ENCODE peak calls at places on chromosomes 7 and 10, in five cellular contexts. M, T, R, I and U are unnamed samples.

GRCh38 chr10:30559118-30559684 is 70.4 kb downstream of the LYZL2 start:
- DNase-seq in I (no peak), R (no peak), T (no peak), M (no peak), U (no peak)

GRCh38 chr7:27842851-27843250 is 102.9 kb downstream of the TAX1BP1 start:
- DNase-seq in T (no peak), R (no peak), I (no peak), M (no peak), U (no peak)

GRCh38 chr7:133645870-133646492 is 393.1 kb downstream of the EXOC4 start:
- DNase-seq in I (peak; percentile 53), R (peak; percentile 55), M (no peak), T (peak; percentile 55), U (no peak)

GRCh38 chr7:148419856-148420508 is 170.6 kb upstream of the C7orf33 start:
- DNase-seq in R (no peak), T (no peak), I (no peak), M (no peak), U (no peak)

GRCh38 chr10:32338262-32338661 is 8.7 kb downstream of the EPC1 start:
- DNase-seq in T (no peak), R (peak; percentile 18), M (no peak), I (no peak), U (no peak)

GRCh38 chr7:102117743-102118142 is 168.9 kb upstream of the SH2B2 start:
- DNase-seq in M (no peak), T (peak; percentile 73), I (peak; percentile 90), R (peak; percentile 87), U (no peak)

GRCh38 chr7:8481752-8482446 is 48.5 kb downstream of the NXPH1 start:
- DNase-seq in M (no peak), T (no peak), R (no peak), I (no peak), U (no peak)

GRCh38 chr7:102306916-102307677 is 20.4 kb downstream of the SH2B2 start:
- DNase-seq in T (no peak), M (no peak), R (peak; percentile 13), I (peak; percentile 63), U (no peak)

GRCh38 chr10:88890681-88891371 is 10.8 kb downstream of the STAMBPL1 start:
- DNase-seq in R (no peak), I (peak; percentile 46), M (no peak), T (no peak), U (no peak)

GRCh38 chr10:95864906-95865813 is 42.6 kb upstream of the CC2D2B start:
- DNase-seq in R (peak; percentile 86), M (peak; percentile 50), I (peak; percentile 90), T (peak; percentile 86), U (peak; percentile 49)

GRCh38 chr10:77817541-77817940 is 109.0 kb downstream of the DLG5 start:
- DNase-seq in I (no peak), T (no peak), R (no peak), M (no peak), U (no peak)

GRCh38 chr10:110609592-110609991 is 34.5 kb upstream of the RBM20 start:
- DNase-seq in M (no peak), T (no peak), R (no peak), I (no peak), U (no peak)

GRCh38 chr7:801940-802364 is 30.3 kb upstream of the SUN1 start:
- DNase-seq in M (no peak), T (no peak), I (no peak), R (no peak), U (no peak)

GRCh38 chr7:918441-919113 is 35.9 kb downstream of the ADAP1 start:
- DNase-seq in T (no peak), M (no peak), R (no peak), I (no peak), U (no peak)

GRCh38 chr7:101987494-101987893 is 170.1 kb downstream of the CUX1 start:
- DNase-seq in T (no peak), I (no peak), R (no peak), M (no peak), U (no peak)

DNA sequence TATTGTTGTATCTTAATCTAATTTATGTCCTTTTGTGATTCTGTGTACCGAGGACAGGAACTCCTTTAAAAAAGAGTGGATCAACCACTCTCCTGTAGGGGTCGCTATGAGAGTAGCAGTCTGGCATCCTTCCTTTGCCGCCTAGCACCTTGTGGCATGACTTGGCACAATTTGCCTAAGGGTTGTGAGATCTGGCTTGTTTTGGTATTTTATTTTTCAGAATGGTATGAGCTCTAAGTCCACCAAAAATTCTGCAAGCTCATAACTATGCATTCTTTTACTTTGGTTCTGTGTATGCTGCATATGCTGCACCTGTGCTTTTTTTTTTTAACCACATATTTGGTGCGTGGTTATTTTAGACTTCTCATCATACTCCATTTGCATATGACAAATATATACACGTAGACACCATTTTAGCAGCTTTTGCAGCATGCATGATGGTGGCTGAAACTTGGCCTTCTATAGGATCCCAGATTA is 112.8 kb downstream of the CDK14 start:
- DNase-seq in M (peak; percentile 32), I (peak; percentile 42), R (peak; percentile 48), T (peak; percentile 16), U (peak; percentile 59)
- TF ChIP-seq CTCF in M (no peak), I (peak; percentile 68), R (peak; percentile 53), T (peak; percentile 25), U (peak; percentile 77)

GRCh38 chr10:955820-956217 is 24.3 kb upstream of the LARP4B start:
- DNase-seq in R (no peak), I (no peak), M (no peak), T (no peak), U (no peak)
- TF ChIP-seq CTCF in R (no peak), I (no peak), M (no peak), T (no peak), U (no peak)

GRCh38 chr7:109206196-109206595 is 636.5 kb downstream of the DNAJB9 start:
- DNase-seq in I (no peak), T (no peak), R (no peak), M (no peak), U (no peak)
- TF ChIP-seq CTCF in I (no peak), T (no peak), R (no peak), M (no peak), U (no peak)

DNA sequence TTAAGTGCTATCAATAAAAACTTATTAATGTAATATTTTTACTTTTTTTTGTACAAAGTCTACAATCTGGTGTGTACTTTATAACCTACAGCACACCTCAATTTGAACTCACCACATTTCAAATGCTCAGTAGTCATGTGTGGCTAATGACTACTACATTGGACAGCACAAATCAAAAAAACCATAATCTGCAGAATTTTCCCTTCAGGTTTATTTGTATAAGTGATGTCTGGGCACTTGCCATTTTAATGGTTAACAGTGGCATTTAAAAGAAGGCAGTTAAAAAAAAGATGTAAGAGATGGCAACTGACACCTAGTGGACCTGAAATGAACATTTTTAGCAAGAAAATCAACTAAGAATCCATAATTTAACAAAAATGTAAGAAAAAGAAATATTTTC is 124.6 kb upstream of the NRBF2 start:
- DNase-seq in M (no peak), R (no peak), I (no peak), T (peak; percentile 15), U (no peak)
- TF ChIP-seq CTCF in M (no peak), R (no peak), I (no peak), T (no peak), U (no peak)

GRCh38 chr10:69004821-69005220 is 16.2 kb downstream of the KIFBP start:
- DNase-seq in I (peak; percentile 81), M (no peak), T (peak; percentile 84), R (peak; percentile 72), U (no peak)
- TF ChIP-seq CTCF in I (peak; percentile 48), M (peak; percentile 41), T (peak; percentile 62), R (peak; percentile 72), U (peak; percentile 46)

GRCh38 chr10:69871074-69871473 is 69.4 kb downstream of the COL13A1 start:
- DNase-seq in T (no peak), M (no peak), I (no peak), R (no peak), U (no peak)
- TF ChIP-seq CTCF in T (no peak), M (no peak), I (no peak), R (no peak), U (no peak)

DNA sequence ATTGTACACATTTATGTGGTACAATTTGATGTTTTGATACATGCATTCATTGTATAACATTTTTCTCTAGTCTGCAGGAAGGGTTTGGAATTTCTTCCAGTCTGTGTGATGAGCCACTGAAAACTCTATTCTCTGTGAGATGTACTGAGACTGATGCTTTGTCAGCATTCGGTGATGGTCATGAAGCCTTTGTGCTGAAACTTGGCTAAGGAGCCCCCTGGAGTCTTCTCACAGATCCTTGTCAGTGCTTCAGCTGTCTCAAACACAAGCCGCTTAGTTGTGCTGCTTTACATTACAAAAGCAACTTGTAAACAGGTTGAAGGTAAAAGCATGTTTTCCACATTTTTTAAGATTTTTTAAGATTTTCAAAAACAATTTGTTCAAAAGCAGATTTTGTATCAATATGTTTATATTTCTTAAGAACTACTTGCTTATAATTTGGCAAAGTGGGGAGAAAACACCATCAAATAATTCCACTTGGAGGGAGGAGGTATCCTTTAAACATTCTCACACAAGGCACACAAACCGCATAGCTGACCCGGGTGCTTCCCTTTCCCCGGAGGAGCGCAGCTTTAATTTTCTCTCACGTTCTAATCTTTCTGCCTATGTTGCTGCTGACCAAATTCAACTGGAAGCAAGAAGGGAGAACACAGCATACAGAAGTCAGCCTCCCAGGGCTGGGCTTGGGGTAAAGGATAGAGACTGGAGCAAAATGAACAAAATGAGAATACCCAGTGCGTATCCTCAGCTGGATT is 249.8 kb upstream of the VSTM2A start:
- DNase-seq in I (no peak), R (no peak), M (no peak), T (no peak), U (no peak)
- TF ChIP-seq CTCF in I (no peak), R (no peak), M (no peak), T (no peak), U (no peak)

DNA sequence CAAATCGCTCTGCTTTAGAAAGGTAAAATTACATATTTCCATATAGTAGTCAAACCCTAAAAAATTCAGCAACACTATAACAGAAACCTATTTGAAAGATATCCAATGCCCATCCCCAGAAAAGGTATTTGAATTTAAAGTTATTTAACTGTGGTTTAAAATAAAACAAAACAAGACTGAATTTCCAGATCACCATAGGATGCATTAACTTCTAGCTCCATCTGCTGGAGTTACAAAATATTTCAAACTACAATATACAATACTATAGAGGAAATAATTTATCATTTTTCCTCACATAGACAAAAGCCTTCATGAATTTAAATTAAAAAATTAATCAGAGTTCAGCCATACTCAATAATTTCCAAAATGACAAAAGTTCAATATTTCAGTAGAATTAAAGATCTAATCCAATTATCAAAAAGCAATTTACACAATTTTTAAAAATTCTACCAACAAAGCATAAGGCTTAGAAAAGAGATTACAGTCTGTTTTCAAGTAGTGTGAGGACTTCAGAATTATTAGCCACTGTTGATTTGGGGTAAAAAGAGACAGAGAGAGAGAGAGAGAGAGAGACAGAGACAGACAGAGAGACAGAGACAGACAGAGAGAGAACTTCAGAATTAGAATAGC is 75.9 kb downstream of the LMBR1 start:
- DNase-seq in M (no peak), I (peak; percentile 58), T (peak; percentile 57), R (peak; percentile 24), U (no peak)
- TF ChIP-seq CTCF in M (no peak), I (peak; percentile 39), T (peak; percentile 45), R (peak; percentile 62), U (peak; percentile 44)

DNA sequence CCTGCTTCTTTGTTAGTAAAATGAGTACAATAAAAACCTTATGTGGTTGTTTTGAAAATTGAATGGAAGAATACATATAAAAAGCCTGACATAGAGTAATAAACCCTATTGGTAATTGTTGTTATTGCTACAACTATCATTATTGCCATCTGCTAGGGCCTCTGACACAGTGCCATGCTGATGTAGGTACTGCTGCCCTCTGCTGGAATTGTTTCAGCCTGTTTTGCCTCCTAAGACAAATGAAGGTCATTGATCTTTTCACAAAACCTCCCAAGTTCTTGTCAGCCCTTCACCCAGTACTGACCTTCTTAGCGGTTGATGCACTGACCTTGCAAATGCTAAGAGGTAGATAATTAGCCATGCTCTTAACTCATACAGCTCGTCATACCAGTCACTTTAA is 975.3 kb downstream of the SORCS1 start:
- DNase-seq in M (no peak), R (peak; percentile 32), T (peak; percentile 5), I (peak; percentile 66), U (peak; percentile 58)
- TF ChIP-seq CTCF in M (no peak), R (peak; percentile 56), T (peak; percentile 16), I (peak; percentile 45), U (peak; percentile 55)